ENCODE peak calls at places on chromosomes 4 and X, in seven cellular contexts. O is transverse colon; A is stimulated activated CD4-positive, alpha-beta T cell treated with anti-CD3 and anti-CD28 coated beads, Interleukin-15, amount 100 ng/mL, for 48 hours; F is cardiac muscle cell; H is COR-L47; J is substantia nigra; R is coronary artery. P is an unnamed sample.

GRCh38 chrX:291411-291901 is 10.3 kb downstream of the PLCXD1 start:
- DNase-seq in F (no peak), R (no peak), O (no peak), A (no peak), H (no peak), J (no peak), P (no peak)

GRCh38 chr4:24730256-24731001 is 64.9 kb upstream of the SOD3 start:
- DNase-seq in F (peak; percentile 76), A (no peak), H (no peak), J (no peak), O (peak; percentile 18), R (peak; percentile 92), P (no peak)

GRCh38 chr4:101183658-101184373 is 163.5 kb downstream of the PPP3CA start:
- DNase-seq in R (no peak), O (no peak), J (no peak), F (no peak), A (no peak), H (no peak), P (no peak)

GRCh38 chrX:9611436-9612145 is 146.7 kb downstream of the TBL1X start:
- DNase-seq in H (no peak), A (no peak), F (no peak), J (no peak), O (no peak), R (no peak), P (no peak)

GRCh38 chr4:149933883-149934282 is 118.2 kb upstream of the IQCM start:
- DNase-seq in J (no peak), F (peak; percentile 53), A (no peak), R (no peak), O (no peak), H (no peak), P (no peak)

GRCh38 chrX:130118941-130119640 is 8.8 kb upstream of the ELF4 start:
- DNase-seq in A (no peak), F (peak; percentile 50), J (no peak), R (no peak), H (no peak), O (no peak), P (no peak)

GRCh38 chr4:19025031-19025430 is 1003.5 kb upstream of the LCORL start:
- DNase-seq in J (no peak), O (no peak), F (no peak), R (no peak), H (no peak), A (no peak), P (no peak)

GRCh38 chr4:168484626-168485025 is 4.3 kb upstream of the DDX60L start:
- DNase-seq in R (no peak), J (no peak), O (no peak), A (no peak), H (no peak), F (peak; percentile 60), P (no peak)

GRCh38 chrX:129238011-129238410 is 285.3 kb downstream of the SMARCA1 start:
- DNase-seq in A (no peak), F (no peak), H (no peak), J (no peak), O (no peak), R (no peak), P (no peak)

GRCh38 chr4:113153529-113154101 is 104.2 kb downstream of the ANK2 start:
- DNase-seq in F (peak; percentile 30), A (no peak), R (no peak), J (no peak), H (no peak), O (no peak), P (no peak)

P was measured in effector CD4-positive, alpha-beta T cell.